ENCODE peak calls at places on chromosome 20, in six cellular contexts. B is CD8-positive, alpha-beta T cell; X is left ventricle myocardium inferior; O is cardiac muscle cell; U is fibroblast of mammary gland; Y is psoas muscle. J is an unnamed sample.

GRCh38 chr20:10596726-10597125 is 77.1 kb downstream of the JAG1 start:
- DNase-seq in U (peak), X (no peak), O (no peak), B (no peak), Y (no peak), J (no peak)

GRCh38 chr20:51906049-51906448 is 103.7 kb upstream of the SALL4 start:
- DNase-seq in Y (no peak), B (no peak), O (no peak), X (no peak), U (no peak), J (no peak)

GRCh38 chr20:40646321-40647212 is 42.5 kb downstream of the MAFB start:
- DNase-seq in X (no peak), U (no peak), Y (no peak), B (no peak), O (no peak), J (no peak)

GRCh38 chr20:44784688-44785087 is 25.7 kb downstream of the RIMS4 start:
- DNase-seq in Y (no peak), U (no peak), B (no peak), O (no peak), X (no peak), J (no peak)

GRCh38 chr20:47306755-47307370 is 49.6 kb downstream of the ZMYND8 start:
- DNase-seq in Y (no peak), X (no peak), U (no peak), O (no peak), B (no peak), J (no peak)

GRCh38 chr20:20816969-20817368 is 104.5 kb upstream of the RALGAPA2 start:
- DNase-seq in X (no peak), U (no peak), Y (no peak), O (no peak), B (no peak), J (no peak)

GRCh38 chr20:21102252-21102609 is 3.9 kb downstream of the LINC00237 start:
- DNase-seq in Y (no peak), B (no peak), U (no peak), O (no peak), X (no peak), J (no peak)

GRCh38 chr20:4217349-4217761 is 202.0 kb upstream of the RNF24 start:
- DNase-seq in O (no peak), X (peak), U (peak), Y (peak), B (no peak), J (no peak)

GRCh38 chr20:25282034-25282781 is 34.3 kb downstream of the PYGB start:
- DNase-seq in X (peak), U (no peak), B (no peak), Y (peak), O (no peak), J (peak)

GRCh38 chr20:16352321-16352720 is 220.9 kb downstream of the KIF16B start:
- DNase-seq in Y (no peak), U (no peak), O (no peak), B (no peak), X (no peak), J (no peak)

GRCh38 chr20:18802012-18802634 is 11.5 kb upstream of the SCP2D1 start:
- DNase-seq in O (no peak), U (no peak), Y (no peak), B (no peak), X (no peak), J (no peak)

GRCh38 chr20:23125159-23125558 is 39.0 kb upstream of the CD93 start:
- DNase-seq in B (no peak), Y (no peak), O (no peak), X (no peak), U (no peak), J (no peak)

GRCh38 chr20:49813305-49813974 is 812 bp downstream of the SLC9A8 start:
- DNase-seq in U (no peak), O (no peak), B (no peak), Y (no peak), X (no peak), J (no peak)

GRCh38 chr20:17638835-17639407 is 43.1 kb downstream of the RRBP1 start:
- DNase-seq in O (no peak), Y (peak), X (no peak), B (no peak), U (no peak), J (no peak)

GRCh38 chr20:56575961-56576360 is 42.9 kb downstream of the FAM209B start:
- DNase-seq in X (no peak), U (no peak), B (no peak), Y (no peak), O (no peak), J (no peak)

GRCh38 chr20:16518068-16518783 is 55.0 kb downstream of the KIF16B start:
- DNase-seq in U (peak), O (peak), Y (no peak), B (no peak), X (no peak), J (no peak)

GRCh38 chr20:8756410-8756809 is 312.5 kb upstream of the PLCB4 start:
- DNase-seq in Y (no peak), B (no peak), O (no peak), X (no peak), U (peak), J (no peak)

GRCh38 chr20:51840865-51841264 is 38.5 kb upstream of the SALL4 start:
- DNase-seq in O (no peak), U (no peak), Y (no peak), B (no peak), X (no peak), J (no peak)

GRCh38 chr20:5612476-5613291 is 137.5 kb upstream of the SHLD1 start:
- DNase-seq in O (no peak), Y (no peak), U (peak), X (no peak), B (no peak), J (no peak)

GRCh38 chr20:48017504-48017903 is 232.2 kb upstream of the SULF2 start:
- DNase-seq in O (no peak), Y (no peak), B (no peak), U (peak), X (no peak), J (no peak)

GRCh38 chr20:18795366-18795765 is 18.2 kb upstream of the SCP2D1 start:
- DNase-seq in Y (no peak), B (no peak), X (no peak), U (no peak), O (no peak), J (no peak)

GRCh38 chr20:17611290-17611539 is 41.3 kb downstream of the DSTN start:
- DNase-seq in B (no peak), X (no peak), Y (no peak), U (no peak), O (no peak), J (no peak)

GRCh38 chr20:53611449-53611894 is 17.8 kb upstream of the ZNF217 start:
- DNase-seq in X (no peak), U (peak), B (no peak), Y (no peak), O (peak), J (no peak)

GRCh38 chr20:49916146-49917002 is 1.0 kb upstream of the SPATA2 start:
- DNase-seq in X (no peak), B (no peak), O (no peak), U (peak), Y (no peak), J (no peak)

GRCh38 chr20:60403105-60403741 is 445.0 kb downstream of the CDH26 start:
- DNase-seq in O (no peak), B (no peak), X (no peak), U (no peak), Y (no peak), J (no peak)

GRCh38 chr20:1357921-1358671 is 29.2 kb upstream of the SDCBP2 start:
- DNase-seq in Y (no peak), B (no peak), U (peak), O (no peak), X (no peak), J (no peak)

GRCh38 chr20:11995750-11996567 is 78.3 kb downstream of the BTBD3 start:
- DNase-seq in U (no peak), Y (no peak), B (no peak), X (no peak), O (no peak), J (peak)

GRCh38 chr20:44745122-44745521 is 543 bp upstream of the KCNK15 start:
- DNase-seq in X (no peak), Y (no peak), O (no peak), U (no peak), B (no peak), J (no peak)

DNA sequence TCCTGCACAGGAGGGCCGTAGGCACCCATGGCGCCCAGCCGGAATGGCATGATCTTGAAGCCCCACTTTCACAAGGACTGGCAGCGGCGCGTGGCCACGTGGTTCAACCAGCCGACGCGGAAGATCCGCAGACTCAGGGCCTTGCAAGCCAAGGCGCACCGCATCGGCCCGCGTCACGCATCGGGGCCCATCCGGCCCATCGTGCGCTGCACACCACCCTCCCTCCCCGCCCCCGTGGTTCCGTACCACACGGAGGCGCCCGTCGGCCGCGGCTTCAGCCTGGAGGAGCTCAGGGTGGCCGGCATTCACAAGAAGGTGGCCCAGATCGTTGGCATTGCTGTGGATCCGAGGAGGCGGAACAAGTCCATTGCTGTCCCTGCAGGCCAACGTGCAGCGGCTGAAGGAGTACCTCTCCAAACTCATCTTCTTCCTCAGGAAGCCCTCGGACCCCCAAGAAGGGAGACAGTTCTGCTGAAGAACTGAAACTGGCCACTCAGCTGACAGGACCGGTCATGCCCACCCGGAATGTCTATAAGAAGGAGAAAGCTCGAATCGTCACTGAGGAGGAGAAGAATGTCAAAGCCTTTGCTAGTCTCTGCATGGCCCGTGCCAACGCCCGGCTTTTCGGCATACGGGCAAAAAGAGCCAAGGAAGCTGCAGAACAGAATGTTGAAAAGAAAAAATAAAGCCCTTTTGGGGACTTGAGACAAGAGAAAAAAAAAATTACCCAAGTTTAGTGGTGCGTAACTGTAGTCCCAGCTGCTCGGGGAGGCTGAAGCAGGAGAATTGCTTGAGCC is 9.9 kb upstream of the NCOA5 start:
- DNase-seq in X (peak), O (no peak), U (no peak), B (no peak), Y (peak), J (no peak)
- TF ChIP-seq CTCF in X (peak), O (peak), U (no peak), B (no peak), Y (no peak), J (no peak)

GRCh38 chr20:58854638-58855471 is 2.3 kb downstream of the GNAS start:
- DNase-seq in U (no peak), X (no peak), Y (no peak), O (no peak), B (no peak), J (no peak)
- H3K4me3 ChIP-seq in U (no peak), X (peak), Y (peak), O (peak), B (peak), J (peak)

GRCh38 chr20:43190332-43190953 is 737 bp upstream of the PTPRT start:
- DNase-seq in Y (no peak), B (no peak), U (no peak), X (no peak), O (no peak), J (no peak)

GRCh38 chr20:43191143-43191542 is 1.4 kb upstream of the PTPRT start:
- DNase-seq in X (no peak), B (no peak), O (no peak), U (no peak), Y (no peak), J (no peak)

GRCh38 chr20:43193443-43193842 is 3.7 kb upstream of the PTPRT start:
- DNase-seq in U (no peak), B (no peak), Y (no peak), O (no peak), X (no peak), J (no peak)

GRCh38 chr20:43194187-43194586 is 4.5 kb upstream of the PTPRT start:
- DNase-seq in O (no peak), B (no peak), X (no peak), Y (no peak), U (no peak), J (no peak)

DNA sequence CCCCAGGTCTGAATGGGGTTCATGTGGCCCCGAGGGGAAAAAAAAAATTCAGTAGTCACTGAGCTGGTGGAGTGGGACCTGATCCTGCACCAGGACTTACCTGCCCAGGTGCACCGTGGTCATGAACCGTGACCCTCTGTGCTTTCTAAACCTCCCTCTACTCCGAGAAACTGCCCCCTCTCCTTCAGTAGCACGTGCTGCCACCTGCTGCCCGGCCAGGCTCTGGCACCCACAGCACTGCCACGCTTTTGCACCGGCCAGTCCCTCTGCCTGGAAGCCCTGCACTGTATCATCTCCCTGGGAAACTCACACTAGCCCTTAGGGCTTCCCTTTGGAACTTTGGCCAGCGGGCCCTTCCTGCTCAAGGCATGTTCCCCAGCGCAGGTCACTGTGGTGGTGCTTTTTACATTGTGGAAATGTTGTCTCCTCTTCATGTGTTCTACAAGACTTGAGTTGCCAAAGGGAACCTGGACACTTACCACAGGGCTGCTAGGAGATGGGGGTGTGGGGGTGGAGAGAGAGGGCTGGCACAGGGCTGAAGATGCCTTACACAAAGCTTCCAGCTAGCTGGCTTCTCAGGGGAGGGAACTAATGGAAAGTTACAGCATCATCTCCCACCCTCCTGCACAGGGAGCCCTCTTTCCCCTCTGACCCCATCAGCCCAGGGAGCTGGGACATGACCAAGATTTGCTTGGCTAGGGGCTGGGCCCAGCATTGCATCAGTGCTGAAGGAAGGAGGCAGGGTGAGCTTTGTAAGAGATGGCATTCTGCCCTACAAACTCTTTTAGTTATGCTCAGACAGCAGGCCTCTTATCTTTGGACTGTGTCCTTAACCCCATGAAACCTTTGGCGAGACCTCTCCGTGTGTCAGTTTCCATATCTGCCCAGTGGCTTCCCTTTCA is 2.5 kb upstream of the PTPRT start:
- DNase-seq in X (no peak), U (no peak), O (peak), Y (no peak), B (no peak), J (peak)
- TF ChIP-seq CTCF in X (peak), U (peak), O (peak), Y (no peak), B (no peak), J (peak)

GRCh38 chr20:32823737-32824588 is 4.2 kb downstream of the MAPRE1 start:
- DNase-seq in Y (no peak), B (no peak), X (no peak), O (no peak), U (peak), J (no peak)
- H3K4me3 ChIP-seq in Y (no peak), B (no peak), X (no peak), O (no peak), U (no peak), J (no peak)

GRCh38 chr20:36951198-36951976 is at the start of gene SAMHD1:
- DNase-seq in Y (peak), B (peak), O (peak), X (peak), U (peak), J (peak)
- TF ChIP-seq CTCF in Y (no peak), B (no peak), O (no peak), X (peak), U (no peak), J (no peak)

GRCh38 chr20:62362991-62363919 is 3.9 kb downstream of the LAMA5 start:
- DNase-seq in Y (peak), X (peak), O (no peak), B (no peak), U (no peak), J (no peak)

GRCh38 chr20:62362590-62362940 is 4.5 kb downstream of the LAMA5 start:
- DNase-seq in U (no peak), B (no peak), Y (no peak), O (no peak), X (no peak), J (no peak)

GRCh38 chr20:62360854-62361798 is 6.0 kb downstream of the LAMA5 start:
- DNase-seq in O (no peak), Y (peak), X (peak), B (no peak), U (no peak), J (no peak)

GRCh38 chr20:62363920-62364851 is 2.9 kb downstream of the LAMA5 start:
- DNase-seq in Y (peak), U (no peak), O (no peak), X (peak), B (no peak), J (no peak)

GRCh38 chr20:62361799-62362589 is 5.1 kb downstream of the LAMA5 start:
- DNase-seq in U (no peak), Y (peak), B (no peak), O (peak), X (peak), J (no peak)
- H3K4me3 ChIP-seq in U (no peak), Y (no peak), B (no peak), O (no peak), X (peak), J (no peak)

DNA sequence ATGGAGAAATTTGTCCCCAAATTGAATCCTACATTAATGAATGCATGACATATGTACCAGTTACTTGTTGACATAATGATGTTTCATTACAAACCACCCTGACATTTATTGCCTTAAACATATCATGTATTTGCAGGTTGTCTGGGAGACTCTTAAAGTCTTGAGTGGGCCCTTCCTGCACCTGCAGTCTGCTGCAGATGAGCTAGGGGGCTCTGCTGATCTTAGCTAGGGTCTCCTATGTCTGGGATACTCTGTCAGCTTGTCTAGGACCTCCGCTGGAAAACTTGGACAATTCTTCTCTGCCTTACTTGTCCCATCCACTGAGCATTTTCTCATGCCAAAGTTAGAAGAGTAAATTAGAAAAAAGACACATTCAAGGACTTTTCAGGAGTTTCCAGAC is 581.6 kb downstream of the HAO1 start:
- DNase-seq in O (peak), B (no peak), U (no peak), Y (no peak), X (no peak), J (no peak)
- TF ChIP-seq CTCF in O (no peak), B (no peak), U (no peak), Y (no peak), X (no peak), J (no peak)